ENCODE peak calls at places on chromosomes 16 and 17, in eight cellular contexts. W, A, I, E, D, U, X and Q are unnamed samples.

GRCh38 chr17:80899402-80900268 is 92.0 kb upstream of the CHMP6 start:
- DNase-seq in W (peak), A (no peak), I (peak), E (peak), D (peak), U (no peak), X (peak), Q (no peak)

GRCh38 chr16:19118938-19119431 is 5.2 kb downstream of the ITPRIPL2 start:
- DNase-seq in W (peak), A (peak), I (no peak), E (peak), D (no peak), U (peak), X (peak), Q (peak)

GRCh38 chr17:19288453-19288852 is 51.3 kb downstream of the EPN2 start:
- DNase-seq in W (peak), A (no peak), I (no peak), E (no peak), D (no peak), U (peak), X (no peak), Q (no peak)

GRCh38 chr17:31653710-31654109 is 205.3 kb downstream of the COPRS start:
- DNase-seq in W (no peak), A (no peak), I (no peak), E (no peak), D (no peak), U (no peak), X (no peak), Q (no peak)

GRCh38 chr17:67562036-67562435 is 155.7 kb upstream of the NOL11 start:
- DNase-seq in W (no peak), A (no peak), I (no peak), E (no peak), D (no peak), U (no peak), X (no peak), Q (no peak)

GRCh38 chr16:56911771-56912541 is 20.0 kb upstream of the HERPUD1 start:
- DNase-seq in W (peak), A (no peak), I (no peak), E (no peak), D (no peak), U (peak), X (peak), Q (no peak)

GRCh38 chr16:51569204-51569911 is 418.3 kb upstream of the SALL1 start:
- DNase-seq in W (no peak), A (no peak), I (no peak), E (no peak), D (no peak), U (peak), X (peak), Q (no peak)

GRCh38 chr16:76278976-76279375 is 1.8 kb downstream of the CNTNAP4 start:
- DNase-seq in W (peak), A (no peak), I (no peak), E (peak), D (no peak), U (no peak), X (peak), Q (no peak)

GRCh38 chr16:83085660-83086059 is 458.9 kb downstream of the CDH13 start:
- DNase-seq in W (no peak), A (no peak), I (no peak), E (no peak), D (no peak), U (no peak), X (no peak), Q (no peak)

GRCh38 chr16:6018848-6019489 is 921.4 kb upstream of the EEF2KMT start:
- DNase-seq in W (no peak), A (no peak), I (peak), E (no peak), D (no peak), U (no peak), X (no peak), Q (no peak)

GRCh38 chr17:68302066-68302564 is 10.8 kb downstream of the ARSG start:
- DNase-seq in W (no peak), A (no peak), I (no peak), E (no peak), D (no peak), U (no peak), X (peak), Q (no peak)

GRCh38 chr17:9389116-9389515 is 186.5 kb downstream of the STX8 start:
- DNase-seq in W (peak), A (peak), I (no peak), E (no peak), D (no peak), U (peak), X (peak), Q (no peak)

GRCh38 chr17:77491921-77492445 is 351.2 kb downstream of the SEC14L1 start:
- DNase-seq in W (no peak), A (no peak), I (no peak), E (no peak), D (no peak), U (no peak), X (no peak), Q (peak)

GRCh38 chr17:2087597-2088211 is 32.8 kb downstream of the HIC1 start:
- DNase-seq in W (no peak), A (no peak), I (no peak), E (peak), D (peak), U (no peak), X (no peak), Q (peak)

GRCh38 chr17:29195465-29196081 is 15.4 kb upstream of the MYO18A start:
- DNase-seq in W (no peak), A (no peak), I (no peak), E (peak), D (no peak), U (no peak), X (no peak), Q (no peak)

GRCh38 chr16:56824335-56824734 is 40.7 kb upstream of the SLC12A3 start:
- DNase-seq in W (peak), A (no peak), I (peak), E (no peak), D (no peak), U (peak), X (peak), Q (no peak)

GRCh38 chr16:85755929-85756768 is 5.3 kb upstream of the C16orf74 start:
- DNase-seq in W (no peak), A (no peak), I (no peak), E (no peak), D (no peak), U (no peak), X (no peak), Q (no peak)

GRCh38 chr17:20935740-20936139 is 107.1 kb downstream of the USP22 start:
- DNase-seq in W (no peak), A (peak), I (no peak), E (no peak), D (no peak), U (peak), X (peak), Q (no peak)

GRCh38 chr16:49158029-49158642 is 123.5 kb downstream of the CBLN1 start:
- DNase-seq in W (peak), A (no peak), I (peak), E (peak), D (no peak), U (peak), X (peak), Q (no peak)

GRCh38 chr16:85291302-85292148 is 179.3 kb upstream of the CIBAR2 start:
- DNase-seq in W (no peak), A (no peak), I (peak), E (no peak), D (no peak), U (no peak), X (no peak), Q (no peak)

GRCh38 chr17:73453090-73453489 is 141.3 kb upstream of the CDC42EP4 start:
- DNase-seq in W (no peak), A (no peak), I (no peak), E (no peak), D (no peak), U (no peak), X (no peak), Q (no peak)

GRCh38 chr17:47330548-47330947 is 6.8 kb downstream of the EFCAB13 start:
- DNase-seq in W (no peak), A (no peak), I (no peak), E (no peak), D (no peak), U (no peak), X (no peak), Q (no peak)

GRCh38 chr17:45584092-45585036 is 93.8 kb upstream of the PLEKHM1 start:
- DNase-seq in W (peak), A (no peak), I (peak), E (peak), D (peak), U (peak), X (peak), Q (peak)

GRCh38 chr16:30609002-30609927 is 924 bp downstream of the ZNF689 start:
- DNase-seq in W (peak), A (no peak), I (peak), E (peak), D (no peak), U (peak), X (peak), Q (peak)

GRCh38 chr17:28499366-28499668 is 6.8 kb upstream of the FOXN1 start:
- DNase-seq in W (no peak), A (no peak), I (no peak), E (no peak), D (no peak), U (no peak), X (no peak), Q (no peak)